ENCODE peak calls at places on chromosome 7, in seven cellular contexts. W is nephron progenitor cell; Q is fibroblast of the aortic adventitia; I is activated T-helper 9 cell treated with anti-CD3 and anti-CD28 coated beads, Interleukin-2, amount 50 U/mL, for 16 hours; F is H9; C is HFF-Myc; D is midbrain. L is an unnamed sample.

GRCh38 chr7:159128767-159129166 is 15.9 kb downstream of the VIPR2 start:
- DNase-seq in I (no peak), D (no peak), C (no peak), Q (no peak), W (no peak), F (peak; percentile 10), L (no peak)

GRCh38 chr7:117184367-117184766 is 138.5 kb downstream of the WNT2 start:
- DNase-seq in F (no peak), I (no peak), W (no peak), C (no peak), Q (no peak), D (no peak), L (no peak)

GRCh38 chr7:153934629-153935028 is 117.6 kb upstream of the DPP6 start:
- DNase-seq in W (no peak), D (no peak), C (no peak), I (no peak), Q (no peak), F (no peak), L (no peak)

GRCh38 chr7:101216001-101216859 is 1.2 kb downstream of the PLOD3 start:
- DNase-seq in F (no peak), Q (no peak), D (no peak), I (no peak), W (no peak), C (no peak), L (peak; percentile 60)

GRCh38 chr7:152894295-152895170 is 135.0 kb downstream of the ACTR3B start:
- DNase-seq in Q (peak; percentile 0), F (peak; percentile 66), D (peak; percentile 9), C (no peak), I (no peak), W (peak; percentile 73), L (no peak)

GRCh38 chr7:66503551-66504031 is 125.1 kb upstream of the KCTD7 start:
- DNase-seq in D (no peak), Q (no peak), C (no peak), I (no peak), W (no peak), F (no peak), L (no peak)

GRCh38 chr7:151782598-151783448 is 94.1 kb downstream of the PRKAG2 start:
- DNase-seq in I (peak; percentile 59), W (peak; percentile 88), D (peak; percentile 68), C (no peak), F (peak; percentile 88), Q (peak; percentile 37), L (peak; percentile 96)

GRCh38 chr7:150449206-150449956 is 1.0 kb upstream of the GIMAP8 start:
- DNase-seq in D (no peak), I (no peak), Q (no peak), F (no peak), W (no peak), C (no peak), L (no peak)

GRCh38 chr7:111958889-111959288 is 247.3 kb downstream of the DOCK4 start:
- DNase-seq in I (no peak), W (peak; percentile 34), D (peak; percentile 18), Q (no peak), F (no peak), C (no peak), L (no peak)

L was measured in left lung.